ENCODE peak calls at places on chromosome 12, in eight cellular contexts. M is testis, Y is psoas muscle, P is stomach, G is SK-N-SH, R is gastrocnemius medialis, D is pancreas, Q is left ventricle myocardium inferior. S is an unnamed sample. For H3K4me1, the result is how much of the 10 kb centered on the place peaks cover.

GRCh38 chr12:79635676-79636075 is 55.1 kb downstream of the PAWR start:
- DNase-seq in R (no peak), P (no peak), Y (no peak), D (no peak), Q (no peak), M (no peak), G (no peak), S (no peak)

GRCh38 chr12:106276032-106276728 is 26.4 kb upstream of the TCP11L2 start:
- DNase-seq in P (no peak), D (no peak), Q (no peak), G (no peak), M (no peak), R (no peak), Y (no peak), S (no peak)

GRCh38 chr12:9364224-9365176 is 156.3 kb upstream of the PZP start:
- DNase-seq in Q (no peak), R (no peak), Y (no peak), M (no peak), G (no peak), P (no peak), D (no peak), S (no peak)

GRCh38 chr12:106774808-106775524 is 484 bp downstream of the RIC8B start:
- DNase-seq in R (no peak), P (no peak), M (no peak), D (peak), Y (no peak), Q (peak), G (peak), S (no peak)

GRCh38 chr12:109741286-109741969 is 27.8 kb downstream of the FAM222A start:
- DNase-seq in P (peak), M (no peak), G (peak), R (peak), Y (peak), Q (peak), D (peak), S (no peak)

GRCh38 chr12:55703976-55704761 is 3.5 kb downstream of the ITGA7 start:
- DNase-seq in D (no peak), Q (no peak), M (no peak), Y (peak), P (no peak), R (peak), G (no peak), S (peak)

GRCh38 chr12:53595212-53595611 is 31.0 kb downstream of the ATF7 start:
- DNase-seq in R (no peak), Q (no peak), M (no peak), G (no peak), Y (no peak), D (no peak), P (no peak), S (no peak)

GRCh38 chr12:130560321-130560720 is 155.8 kb downstream of the RIMBP2 start:
- DNase-seq in P (no peak), R (no peak), D (no peak), M (no peak), Y (no peak), G (no peak), Q (no peak), S (no peak)

GRCh38 chr12:123097521-123098084 is 53.3 kb downstream of the PITPNM2 start:
- DNase-seq in G (no peak), R (peak), P (peak), Y (peak), Q (peak), D (no peak), M (peak), S (peak)

GRCh38 chr12:98127854-98128253 is 387.5 kb upstream of the TMPO start:
- DNase-seq in M (no peak), G (no peak), P (no peak), Y (no peak), Q (no peak), D (no peak), R (no peak), S (no peak)

GRCh38 chr12:788288-788687 is 35.9 kb downstream of the WNK1 start:
- DNase-seq in M (no peak), P (no peak), Q (no peak), G (no peak), D (no peak), Y (no peak), R (no peak), S (no peak)

GRCh38 chr12:52127683-52128450 is 48.4 kb downstream of the SMIM41 start:
- DNase-seq in R (no peak), Q (peak), P (no peak), D (no peak), G (peak), Y (no peak), M (no peak), S (no peak)

GRCh38 chr12:52122904-52123303 is 43.4 kb downstream of the SMIM41 start:
- DNase-seq in M (no peak), Y (no peak), D (no peak), G (no peak), R (no peak), P (no peak), Q (no peak), S (no peak)

GRCh38 chr12:52125499-52125900 is 46.0 kb downstream of the SMIM41 start:
- DNase-seq in G (peak), Y (no peak), P (no peak), Q (no peak), D (no peak), M (no peak), R (no peak), S (peak)

GRCh38 chr12:52126605-52127578 is 47.4 kb downstream of the SMIM41 start:
- DNase-seq in Q (peak), P (peak), R (peak), D (no peak), G (peak), M (peak), Y (no peak), S (no peak)

DNA sequence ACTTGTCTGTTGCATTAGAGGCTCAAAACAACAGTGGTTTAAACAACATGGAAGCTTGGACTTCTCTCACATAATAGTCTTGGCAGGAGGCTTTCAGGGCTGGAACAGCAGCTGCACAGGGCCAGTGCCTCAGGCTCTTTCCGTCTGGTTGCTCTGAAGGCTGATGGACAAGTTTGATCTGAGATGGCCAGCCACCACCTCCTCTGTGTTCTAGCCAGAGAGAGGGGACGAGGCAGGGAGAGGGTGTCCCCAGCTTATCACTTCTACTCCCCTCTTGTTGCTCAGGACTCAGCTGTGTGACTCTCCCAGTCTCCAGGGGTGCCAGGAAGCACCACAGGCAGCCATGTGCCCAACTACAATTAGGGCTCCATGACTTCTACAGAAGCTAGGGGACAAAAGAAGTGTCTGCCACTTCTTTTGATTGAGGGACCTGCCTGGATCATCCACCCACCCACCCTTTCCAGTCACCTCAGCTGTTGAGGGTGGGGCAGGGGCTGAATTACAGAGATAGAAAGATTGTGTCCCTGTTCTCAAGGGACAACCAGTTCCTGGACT is 46.6 kb downstream of the SMIM41 start:
- DNase-seq in R (no peak), M (no peak), D (no peak), Y (no peak), P (no peak), G (peak), Q (no peak), S (peak)
- H3K4me1 ChIP-seq in R (under half), M (under half), D (under half), Y (under half), P (under half), G (under half), Q (under half), S (under half)

GRCh38 chr12:42574879-42575278 is 14.7 kb downstream of the PRICKLE1 start:
- DNase-seq in Q (no peak), Y (no peak), P (no peak), R (no peak), D (no peak), M (no peak), G (no peak), S (no peak)

GRCh38 chr12:42568952-42569916 is 20.3 kb downstream of the PRICKLE1 start:
- DNase-seq in R (no peak), Q (no peak), P (no peak), M (no peak), Y (no peak), G (no peak), D (no peak), S (peak)

GRCh38 chr12:42565633-42566032 is 23.9 kb downstream of the PRICKLE1 start:
- DNase-seq in G (no peak), Y (no peak), D (no peak), Q (no peak), R (no peak), M (no peak), P (no peak), S (no peak)

GRCh38 chr12:42571327-42572009 is 18.1 kb downstream of the PRICKLE1 start:
- DNase-seq in Y (no peak), G (no peak), D (no peak), P (no peak), M (no peak), R (no peak), Q (no peak), S (no peak)

DNA sequence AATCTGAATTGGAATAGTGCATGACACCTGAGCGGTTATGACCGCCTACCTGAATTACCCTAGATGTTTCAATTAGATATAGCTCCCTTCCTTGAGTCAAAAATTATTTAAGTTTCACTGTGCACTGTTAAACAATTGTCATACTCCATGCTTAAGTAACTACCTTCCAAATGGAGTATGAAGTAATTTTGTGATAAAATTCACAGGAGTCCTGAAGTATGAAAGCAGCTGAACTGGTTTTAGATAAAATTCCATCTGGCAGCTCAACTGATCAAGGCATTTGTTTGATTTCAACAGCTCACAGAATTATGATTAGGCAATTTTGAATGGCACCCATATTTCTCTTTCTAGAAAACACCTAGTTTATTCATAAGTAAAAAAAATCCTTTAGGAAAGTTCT is 19.5 kb downstream of the PRICKLE1 start:
- DNase-seq in P (no peak), Y (no peak), Q (no peak), D (no peak), G (no peak), R (no peak), M (no peak), S (no peak)
- H3K27ac ChIP-seq in P (peak), Y (no peak), Q (no peak), D (peak), G (no peak), R (no peak), M (no peak), S (no peak)

GRCh38 chr12:6535697-6535946 is 1.3 kb downstream of the GAPDH start:
- DNase-seq in Q (no peak), Y (no peak), M (no peak), D (no peak), G (no peak), R (peak), P (no peak), S (no peak)
- H3K4me1 ChIP-seq in Q (half or more), Y (half or more), M (under half), D (under half), G (under half), R (half or more), P (half or more), S (under half)

DNA sequence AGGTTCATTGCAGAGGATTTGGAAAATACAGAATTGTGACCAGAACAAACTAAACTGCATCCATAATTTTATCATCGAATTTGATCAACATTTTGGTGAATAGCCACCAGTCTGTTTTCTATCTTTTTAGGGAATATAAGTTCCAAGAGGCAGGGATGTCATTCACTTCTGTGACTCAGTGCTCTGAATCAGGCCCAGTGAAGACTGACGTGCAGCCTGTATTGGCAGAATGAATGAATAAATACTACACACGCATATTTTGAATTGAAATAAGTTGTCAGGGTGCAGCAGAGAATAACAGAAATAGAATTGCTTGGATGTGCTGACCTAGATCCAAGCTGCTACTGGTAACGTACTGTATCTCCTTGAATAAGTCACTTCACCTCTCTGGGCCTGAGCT is 1.3 kb upstream of the EMP1 start:
- DNase-seq in D (no peak), R (no peak), Q (no peak), Y (no peak), P (no peak), M (no peak), G (no peak), S (no peak)
- H3K27ac ChIP-seq in D (peak), R (no peak), Q (peak), Y (no peak), P (peak), M (no peak), G (peak), S (no peak)

DNA sequence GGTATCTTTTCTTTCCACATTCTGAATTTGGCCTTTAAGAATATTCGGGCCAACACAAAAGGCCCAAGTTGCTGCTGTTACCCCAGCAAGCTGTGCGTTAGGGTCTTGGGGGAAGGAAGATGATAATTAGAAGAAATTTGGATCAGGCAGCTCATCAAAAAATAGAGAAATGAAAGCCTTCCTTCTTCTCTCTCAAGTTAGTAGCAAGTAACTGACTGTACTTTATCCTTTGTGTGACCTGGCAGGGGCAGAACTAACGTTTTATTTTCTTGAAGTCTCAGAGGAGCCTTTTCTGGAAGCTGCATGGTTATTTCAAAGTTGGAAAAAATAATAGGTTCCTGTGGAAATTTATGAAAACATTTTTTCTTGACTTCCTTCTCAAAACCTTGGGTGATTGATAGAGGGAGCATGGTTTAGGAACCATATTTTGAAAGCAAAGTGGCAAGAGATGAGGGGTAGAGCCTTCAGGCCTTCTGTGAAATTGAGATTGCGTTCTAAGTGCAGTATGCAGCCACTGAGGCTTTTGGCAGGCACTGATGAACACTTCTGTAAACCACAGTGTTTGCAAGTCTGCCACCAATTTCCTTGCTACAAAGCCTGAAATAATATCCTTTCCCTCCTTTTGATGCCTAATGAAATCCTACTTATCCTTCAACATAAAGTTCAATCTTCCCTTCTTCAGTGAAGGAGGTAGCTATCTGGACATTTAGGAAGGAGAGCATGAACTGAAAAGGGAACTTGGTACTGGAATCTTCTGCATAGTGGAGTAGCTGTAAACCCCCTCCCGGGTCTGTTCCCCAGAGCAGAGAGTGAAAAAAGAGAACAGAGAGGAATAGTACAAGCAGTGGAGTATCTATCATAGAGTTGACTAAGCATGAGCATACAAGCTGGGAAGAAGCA is 123.2 kb downstream of the FGD4 start:
- DNase-seq in Y (no peak), D (no peak), Q (no peak), R (no peak), P (no peak), G (no peak), M (no peak), S (no peak)
- H3K4me1 ChIP-seq in Y (under half), D (under half), Q (half or more), R (under half), P (under half), G (under half), M (under half), S (under half)

GRCh38 chr12:3278681-3279414 is 201.7 kb downstream of the TSPAN9 start:
- DNase-seq in D (no peak), R (no peak), G (no peak), M (no peak), Q (no peak), P (no peak), Y (no peak), S (no peak)
- H3K27ac ChIP-seq in D (no peak), R (no peak), G (no peak), M (no peak), Q (peak), P (no peak), Y (no peak), S (no peak)

S was measured in SJCRH30.